ENCODE peak calls at places on chromosomes 3 and 15, in four cellular contexts. O is fibroblast of pulmonary artery, F is GM12864, J is NB4. H is an unnamed sample.

GRCh38 chr15:33068007-33068441 is 126.5 kb downstream of the FMN1 start:
- DNase-seq in F (no peak), J (peak), O (no peak), H (no peak)

GRCh38 chr3:15513810-15514662 is 7.5 kb downstream of the COLQ start:
- DNase-seq in J (no peak), F (no peak), O (no peak), H (no peak)

GRCh38 chr3:20060924-20061323 is 20.7 kb downstream of the KAT2B start:
- DNase-seq in O (peak), J (peak), F (no peak), H (no peak)

GRCh38 chr3:158539414-158540014 is 31.5 kb upstream of the MLF1 start:
- DNase-seq in O (peak), J (peak), F (peak), H (peak)

GRCh38 chr3:44648564-44649229 is at the start of gene ZNF35:
- DNase-seq in F (peak), J (peak), O (peak), H (peak)

GRCh38 chr3:46209751-46210470 is 1.8 kb upstream of the CCR1 start:
- DNase-seq in J (no peak), O (no peak), F (no peak), H (no peak)

GRCh38 chr3:53816430-53816829 is 29.8 kb downstream of the CHDH start:
- DNase-seq in F (no peak), J (no peak), O (no peak), H (no peak)

GRCh38 chr3:30469125-30469524 is 137.3 kb upstream of the TGFBR2 start:
- DNase-seq in F (no peak), O (no peak), J (no peak), H (no peak)

GRCh38 chr3:10910367-10910766 is 82.2 kb upstream of the SLC6A1 start:
- DNase-seq in J (no peak), O (no peak), F (no peak), H (no peak)

GRCh38 chr15:34436126-34436955 is 1.3 kb downstream of the GOLGA8A start:
- DNase-seq in O (no peak), F (no peak), J (peak), H (peak)

GRCh38 chr3:69082805-69083204 is 1.9 kb upstream of the ARL6IP5 start:
- DNase-seq in F (peak), J (peak), O (peak), H (peak)

GRCh38 chr3:34957707-34958106 is 681.6 kb upstream of the ARPP21 start:
- DNase-seq in O (peak), F (no peak), J (peak), H (no peak)

GRCh38 chr15:77982127-77982490 is 95.4 kb downstream of the TBC1D2B start:
- DNase-seq in J (no peak), F (no peak), O (no peak), H (no peak)

GRCh38 chr3:123028233-123028828 is 768 bp upstream of the SEMA5B start:
- DNase-seq in O (peak), F (peak), J (peak), H (peak)

GRCh38 chr3:188901671-188902331 is 270.0 kb upstream of the TPRG1 start:
- DNase-seq in O (no peak), J (no peak), F (no peak), H (no peak)

GRCh38 chr3:107227091-107227490 is 150.1 kb upstream of the CCDC54 start:
- DNase-seq in J (no peak), F (no peak), O (no peak), H (no peak)

GRCh38 chr3:127074900-127075360 is 92.0 kb downstream of the PLXNA1 start:
- DNase-seq in F (peak), O (peak), J (peak), H (peak)

GRCh38 chr3:151085889-151086483 is 522 bp downstream of the MED12L start:
- DNase-seq in F (no peak), J (peak), O (no peak), H (peak)

GRCh38 chr3:161371441-161372320 is at the start of gene SPTSSB:
- DNase-seq in F (no peak), J (peak), O (no peak), H (peak)
- TF ChIP-seq CTCF in F (no peak), J (no peak), O (no peak), H (peak)

GRCh38 chr15:90191795-90192494 is 9.2 kb upstream of the SEMA4B start:
- DNase-seq in J (peak), O (peak), F (peak), H (peak)

GRCh38 chr15:90192961-90193786 is 8.0 kb upstream of the SEMA4B start:
- DNase-seq in O (no peak), F (no peak), J (peak), H (no peak)

GRCh38 chr15:90190606-90191343 is 10.4 kb upstream of the SEMA4B start:
- DNase-seq in F (peak), J (no peak), O (no peak), H (peak)

GRCh38 chr15:90189781-90190467 is 11.2 kb upstream of the SEMA4B start:
- DNase-seq in F (no peak), O (no peak), J (no peak), H (no peak)

GRCh38 chr15:90191344-90191687 is 9.8 kb upstream of the SEMA4B start:
- DNase-seq in J (no peak), O (no peak), F (no peak), H (no peak)
- H3K4me3 ChIP-seq in J (no peak), O (no peak), F (no peak), H (no peak)

DNA sequence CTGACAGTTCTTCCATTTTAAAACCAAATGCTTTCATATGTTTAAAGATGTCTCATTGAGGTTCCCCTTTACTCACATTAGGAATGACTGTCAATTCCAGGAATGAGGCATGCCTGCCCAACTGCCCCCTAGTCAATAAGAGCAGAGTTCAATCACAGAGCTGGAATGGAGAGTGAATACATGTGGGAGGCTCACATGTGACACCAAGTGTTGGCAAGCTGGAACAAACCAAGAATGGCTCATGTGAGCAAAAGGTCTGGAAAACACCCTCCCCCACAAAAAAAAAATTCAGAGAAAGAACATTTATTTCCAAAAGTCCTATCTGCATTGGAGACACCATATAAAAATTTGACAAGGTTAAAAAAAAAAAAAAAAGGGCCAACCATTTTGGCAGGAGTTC is 3.7 kb downstream of the PBRM1 start:
- DNase-seq in F (no peak), O (peak), J (peak), H (no peak)
- TF ChIP-seq CTCF in F (peak), O (no peak), J (peak), H (peak)

DNA sequence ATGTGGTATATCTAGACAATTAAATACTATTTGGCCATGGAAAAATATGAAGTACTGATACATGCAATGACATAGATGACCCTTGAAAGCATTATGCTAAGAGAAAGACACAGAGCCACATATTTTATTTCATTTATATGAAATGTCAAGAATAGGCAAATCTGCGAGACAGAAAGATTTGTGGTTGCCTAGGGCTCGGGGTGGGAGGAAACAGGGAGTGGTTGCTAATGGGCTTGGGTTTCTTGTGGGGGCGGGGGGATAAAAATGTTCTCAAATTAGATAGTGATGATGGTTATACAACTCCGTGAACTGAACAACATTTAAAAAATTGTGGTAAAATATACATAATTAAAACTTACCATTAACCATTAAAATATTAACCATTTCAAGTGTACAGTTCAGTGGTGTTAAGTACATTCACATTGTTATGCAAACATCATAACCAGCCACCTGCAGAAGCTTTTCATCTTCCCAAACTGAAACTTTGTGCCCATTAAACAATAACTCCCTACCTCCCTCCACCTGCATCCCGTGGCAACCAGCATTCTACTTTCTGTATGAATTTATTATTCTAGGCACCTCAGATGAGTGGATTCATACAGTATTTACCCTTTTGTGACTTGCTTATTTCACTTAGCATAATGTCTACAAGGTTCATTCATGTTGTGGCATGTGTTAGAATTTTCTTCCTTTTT is 24.3 kb upstream of the ANP32A start:
- DNase-seq in J (no peak), F (no peak), O (no peak), H (no peak)
- H3K4me3 ChIP-seq in J (no peak), F (no peak), O (no peak), H (no peak)

GRCh38 chr3:48472923-48473616 is 26.5 kb downstream of the ATRIP start:
- DNase-seq in O (peak), J (peak), F (peak), H (peak)
- TF ChIP-seq CTCF in O (peak), J (peak), F (peak), H (peak)

DNA sequence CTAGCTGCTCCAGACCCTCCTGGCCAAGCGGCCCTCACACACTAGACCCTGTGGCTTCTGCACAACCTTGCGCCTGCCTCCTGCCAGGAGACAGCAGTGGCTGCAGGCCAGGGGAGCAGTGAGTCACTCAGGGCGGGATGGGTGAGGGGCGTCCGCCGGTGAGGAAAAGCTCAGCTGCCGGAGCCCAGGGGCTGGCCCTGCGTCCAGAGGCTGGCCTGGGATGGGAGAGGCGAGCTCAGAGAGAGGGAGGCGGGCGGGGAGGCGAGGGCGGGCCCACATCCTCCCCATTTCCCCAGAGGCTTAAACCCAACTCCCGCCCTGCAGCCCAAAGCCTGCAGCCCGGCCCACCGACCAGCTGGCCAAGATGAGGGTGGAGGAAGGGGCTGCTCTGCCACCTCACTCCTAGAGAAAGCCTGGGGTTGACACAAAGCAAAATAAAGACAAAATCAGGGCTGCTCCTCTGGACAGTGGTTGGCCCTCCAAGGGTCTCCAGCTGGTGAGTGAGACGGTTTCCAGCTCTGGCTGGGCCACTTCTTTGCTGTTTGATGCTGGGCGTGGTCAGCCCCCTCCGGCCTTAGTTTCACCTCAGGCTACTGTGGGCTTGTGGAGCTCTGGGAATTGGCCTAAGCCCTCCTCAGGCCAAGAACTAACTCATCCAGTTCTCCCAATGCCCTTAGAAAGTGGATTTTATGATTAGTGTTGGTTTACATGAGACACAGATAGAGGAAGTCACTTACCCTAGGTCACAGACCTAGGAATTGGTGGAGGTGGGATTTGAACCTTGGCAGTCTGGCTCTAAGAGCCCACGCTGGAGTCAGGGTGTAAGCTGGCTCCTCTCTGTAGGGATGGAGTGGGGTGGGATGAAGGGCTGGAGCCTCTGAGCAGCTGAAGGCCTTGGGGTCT is 50.6 kb downstream of the IQSEC1 start:
- DNase-seq in J (peak), O (peak), F (no peak), H (peak)
- H3K4me3 ChIP-seq in J (peak), O (no peak), F (peak), H (peak)

GRCh38 chr3:47877719-47878118 is 74.8 kb downstream of the DHX30 start:
- DNase-seq in J (no peak), O (no peak), F (no peak), H (no peak)

GRCh38 chr3:47884603-47885002 is 81.7 kb downstream of the DHX30 start:
- DNase-seq in F (peak), J (no peak), O (no peak), H (peak)

GRCh38 chr3:47877288-47877687 is 74.3 kb downstream of the DHX30 start:
- DNase-seq in J (no peak), O (peak), F (no peak), H (no peak)

GRCh38 chr3:47885168-47885567 is 82.2 kb downstream of the DHX30 start:
- DNase-seq in J (no peak), O (no peak), F (no peak), H (no peak)

DNA sequence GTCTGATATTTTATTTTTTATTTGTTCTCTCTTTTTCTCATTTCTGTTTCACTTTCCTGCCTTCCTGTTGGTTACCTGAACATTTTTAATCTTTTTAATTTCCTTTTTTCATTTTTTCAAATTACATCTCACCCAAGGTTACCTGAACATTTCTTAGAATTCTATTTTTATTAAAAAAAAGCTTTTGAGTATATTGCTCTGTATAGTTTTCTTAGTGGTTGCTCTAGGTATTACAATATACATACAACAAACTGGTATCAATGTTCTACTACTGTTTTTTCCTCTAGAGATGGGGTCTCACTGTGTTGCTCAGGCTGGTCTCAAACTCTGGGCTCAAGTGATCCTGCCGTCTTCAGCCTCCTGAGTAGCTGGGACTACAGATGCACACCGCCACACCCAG is 79.4 kb downstream of the DHX30 start:
- DNase-seq in F (no peak), O (no peak), J (no peak), H (no peak)
- TF ChIP-seq CTCF in F (no peak), O (no peak), J (no peak), H (no peak)

GRCh38 chr3:153901991-153902390 is 219.2 kb upstream of the ARHGEF26 start:
- DNase-seq in F (no peak), J (no peak), O (peak), H (no peak)
- H3K4me3 ChIP-seq in F (no peak), J (no peak), O (no peak), H (no peak)

GRCh38 chr3:58332575-58333179 is at the start of gene PXK:
- DNase-seq in O (peak), F (no peak), J (peak), H (peak)
- TF ChIP-seq CTCF in O (no peak), F (peak), J (no peak), H (peak)

GRCh38 chr15:88080616-88081015 is 175.9 kb downstream of the NTRK3 start:
- DNase-seq in F (no peak), J (no peak), O (no peak), H (no peak)

GRCh38 chr15:88089019-88089603 is 167.4 kb downstream of the NTRK3 start:
- DNase-seq in O (peak), J (no peak), F (no peak), H (no peak)

DNA sequence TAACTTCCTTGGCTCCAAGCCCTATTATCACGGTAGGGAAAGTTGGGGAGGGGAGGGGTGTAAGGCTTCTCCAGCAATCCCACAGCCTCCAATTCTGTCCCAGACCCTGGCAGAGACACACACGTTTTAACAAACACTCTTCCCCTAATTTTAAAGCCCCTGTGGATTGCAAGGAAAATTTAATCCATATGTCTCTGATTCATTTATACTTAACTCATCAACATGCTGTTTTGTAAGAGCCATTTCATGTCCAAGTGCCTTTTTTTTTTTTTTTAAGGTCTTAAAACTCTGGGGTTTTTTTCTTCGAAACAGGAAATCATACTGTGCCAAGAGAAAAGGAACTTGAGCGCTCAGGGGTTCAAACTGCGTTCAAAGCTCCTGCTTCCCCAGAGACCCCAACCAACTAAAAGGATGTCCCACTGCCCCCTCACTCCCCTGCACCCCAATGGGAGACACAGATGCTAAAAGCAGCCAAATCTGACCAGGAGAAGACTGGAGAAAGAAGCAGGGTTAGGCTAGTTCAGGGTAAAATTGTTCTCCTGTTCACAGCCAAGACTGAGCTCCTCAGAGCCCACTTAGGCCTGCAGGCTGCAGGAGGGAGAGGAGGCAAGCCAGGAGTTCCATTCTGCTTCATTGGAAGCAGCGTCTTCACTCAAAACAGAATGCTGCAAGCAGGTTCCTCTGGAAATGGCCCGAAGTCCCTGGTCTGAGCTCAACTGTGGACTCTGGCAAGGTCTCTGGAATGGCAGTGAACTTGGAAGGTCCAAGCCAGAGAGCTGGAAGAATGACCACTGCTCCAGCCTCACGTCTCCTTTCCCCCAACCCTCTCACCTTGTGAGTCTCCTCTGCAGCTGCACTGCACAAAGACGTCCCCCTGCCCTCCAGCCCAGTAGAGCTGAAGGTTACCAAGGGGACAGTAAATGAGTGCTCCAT is 172.4 kb downstream of the NTRK3 start:
- DNase-seq in F (no peak), J (no peak), O (peak), H (no peak)
- H3K4me3 ChIP-seq in F (no peak), J (no peak), O (no peak), H (no peak)

H was measured in GM06990.